ENCODE peak calls at places on chromosomes 11 and 22, in five cellular contexts. F is SW480; J is amniotic epithelial cell; E is stromal cell of bone marrow; X is stimulated activated CD8-positive, alpha-beta memory T cell treated with anti-CD3 and anti-CD28 coated beads, Interleukin-4, amount 100 ng/mL, for 1 hour. Q is an unnamed sample.
A peak's percentile ranks its signal among the peaks of the same experiment; 100 is the strongest.

GRCh38 chr11:70625921-70626518 is 227.7 kb downstream of the CTTN start:
- DNase-seq in F (no peak), E (no peak), X (no peak), J (no peak), Q (no peak)

GRCh38 chr11:9962722-9963121 is 298.8 kb downstream of the SWAP70 start:
- DNase-seq in F (no peak), J (no peak), E (no peak), X (no peak), Q (no peak)

GRCh38 chr11:16763746-16764145 is 25.3 kb downstream of the C11orf58 start:
- DNase-seq in F (no peak), X (no peak), J (no peak), E (no peak), Q (no peak)

GRCh38 chr11:91998466-91998865 is 226.2 kb upstream of the FAT3 start:
- DNase-seq in E (no peak), F (no peak), X (no peak), J (no peak), Q (peak; percentile 95)

GRCh38 chr22:19579880-19580279 is 55.7 kb upstream of the CLDN5 start:
- DNase-seq in J (no peak), E (no peak), F (no peak), X (no peak), Q (no peak)

GRCh38 chr11:9057888-9058287 is 33.5 kb downstream of the SCUBE2 start:
- DNase-seq in J (no peak), X (no peak), F (no peak), E (no peak), Q (no peak)

GRCh38 chr11:6557761-6558674 is 45.4 kb downstream of the RRP8 start:
- DNase-seq in X (no peak), J (no peak), E (no peak), F (no peak), Q (no peak)

GRCh38 chr22:44926491-44927415 is 83.1 kb downstream of the PHF21B start:
- DNase-seq in X (no peak), J (no peak), F (no peak), E (no peak), Q (no peak)

GRCh38 chr11:90500922-90501568 is 278.2 kb upstream of the CHORDC1 start:
- DNase-seq in E (no peak), X (no peak), F (no peak), J (no peak), Q (no peak)

GRCh38 chr22:46867106-46867505 is 104.7 kb downstream of the TBC1D22A start:
- DNase-seq in E (no peak), F (no peak), X (no peak), J (no peak), Q (no peak)

GRCh38 chr11:45110562-45110961 is 35.9 kb upstream of the PRDM11 start:
- DNase-seq in E (peak; percentile 58), X (no peak), F (peak; percentile 72), J (peak; percentile 61), Q (peak; percentile 29)